ENCODE peak calls at places on chromosomes 2 and 18, in nine cellular contexts. F, Q, P, D, X, L, C, B and E are unnamed samples.

GRCh38 chr2:33859791-33860461 is 260.8 kb upstream of the FAM98A start:
- DNase-seq in F (no peak), Q (no peak), P (no peak), D (peak), X (no peak), L (peak), C (no peak), B (no peak), E (no peak)

GRCh38 chr2:222423186-222423585 is 1.2 kb upstream of the SGPP2 start:
- DNase-seq in F (no peak), Q (no peak), P (no peak), D (no peak), X (no peak), L (no peak), C (no peak), B (no peak), E (no peak)

GRCh38 chr2:166451451-166451850 is 42.6 kb downstream of the SCN7A start:
- DNase-seq in F (no peak), Q (no peak), P (peak), D (no peak), X (no peak), L (no peak), C (no peak), B (no peak), E (peak)

GRCh38 chr2:67823726-67824125 is 239.1 kb downstream of the C1D start:
- DNase-seq in F (no peak), Q (no peak), P (no peak), D (no peak), X (no peak), L (no peak), C (no peak), B (no peak), E (no peak)

GRCh38 chr2:85972355-85972754 is 83.6 kb upstream of the ST3GAL5 start:
- DNase-seq in F (no peak), Q (no peak), P (no peak), D (no peak), X (no peak), L (no peak), C (no peak), B (no peak), E (no peak)

GRCh38 chr2:15770606-15771005 is 169.7 kb upstream of the MYCN start:
- DNase-seq in F (no peak), Q (no peak), P (no peak), D (no peak), X (no peak), L (no peak), C (no peak), B (no peak), E (no peak)

GRCh38 chr2:230643576-230644291 is 68.9 kb upstream of the CAB39 start:
- DNase-seq in F (peak), Q (peak), P (no peak), D (peak), X (no peak), L (no peak), C (no peak), B (peak), E (no peak)

GRCh38 chr2:61988462-61989366 is 83.2 kb downstream of the COMMD1 start:
- DNase-seq in F (peak), Q (no peak), P (peak), D (no peak), X (no peak), L (no peak), C (no peak), B (no peak), E (peak)

GRCh38 chr2:15640784-15641183 is 49.1 kb downstream of the DDX1 start:
- DNase-seq in F (no peak), Q (no peak), P (no peak), D (no peak), X (no peak), L (no peak), C (no peak), B (no peak), E (no peak)

GRCh38 chr2:197011777-197012641 is 85.5 kb upstream of the PGAP1 start:
- DNase-seq in F (peak), Q (no peak), P (peak), D (no peak), X (no peak), L (peak), C (peak), B (peak), E (no peak)

GRCh38 chr2:158890296-158890905 is 78.0 kb upstream of the TANC1 start:
- DNase-seq in F (no peak), Q (no peak), P (no peak), D (no peak), X (no peak), L (no peak), C (no peak), B (no peak), E (no peak)

GRCh38 chr2:44715671-44716077 is 225.8 kb upstream of the SIX3 start:
- DNase-seq in F (peak), Q (no peak), P (peak), D (no peak), X (no peak), L (peak), C (peak), B (peak), E (peak)

GRCh38 chr2:55311444-55311870 is 42.4 kb upstream of the MTIF2 start:
- DNase-seq in F (peak), Q (no peak), P (peak), D (peak), X (no peak), L (peak), C (peak), B (no peak), E (peak)

GRCh38 chr2:207338220-207338607 is 172.5 kb upstream of the KLF7 start:
- DNase-seq in F (no peak), Q (no peak), P (no peak), D (no peak), X (no peak), L (no peak), C (no peak), B (no peak), E (no peak)

GRCh38 chr18:76446321-76446720 is 48.7 kb downstream of the ZNF516 start:
- DNase-seq in F (no peak), Q (no peak), P (no peak), D (no peak), X (no peak), L (no peak), C (no peak), B (no peak), E (no peak)

GRCh38 chr2:235692671-235693171 is 198.9 kb downstream of the AGAP1 start:
- DNase-seq in F (no peak), Q (no peak), P (no peak), D (no peak), X (no peak), L (no peak), C (no peak), B (no peak), E (no peak)

GRCh38 chr2:10301946-10302478 is 692 bp upstream of the HPCAL1 start:
- DNase-seq in F (no peak), Q (no peak), P (no peak), D (peak), X (no peak), L (peak), C (no peak), B (no peak), E (no peak)

GRCh38 chr18:32998285-32998684 is 225.5 kb upstream of the KLHL14 start:
- DNase-seq in F (peak), Q (no peak), P (no peak), D (no peak), X (no peak), L (no peak), C (no peak), B (no peak), E (no peak)

GRCh38 chr2:220127311-220127710 is 499.9 kb downstream of the SLC4A3 start:
- DNase-seq in F (no peak), Q (no peak), P (no peak), D (no peak), X (no peak), L (no peak), C (peak), B (no peak), E (no peak)

GRCh38 chr18:61333271-61333745 is at the start of gene CDH20:
- DNase-seq in F (no peak), Q (no peak), P (no peak), D (no peak), X (no peak), L (peak), C (no peak), B (no peak), E (no peak)
- H3K4me3 ChIP-seq in F (no peak), Q (peak), P (peak), D (no peak), X (no peak), L (peak), C (no peak), B (peak), E (peak)

GRCh38 chr18:12751503-12751884 is 48.7 kb downstream of the PSMG2 start:
- DNase-seq in F (no peak), Q (no peak), P (no peak), D (no peak), X (no peak), L (no peak), C (no peak), B (no peak), E (no peak)

GRCh38 chr18:12749136-12749535 is 46.3 kb downstream of the PSMG2 start:
- DNase-seq in F (no peak), Q (no peak), P (no peak), D (no peak), X (no peak), L (no peak), C (no peak), B (no peak), E (no peak)

GRCh38 chr18:12748671-12749070 is 45.8 kb downstream of the PSMG2 start:
- DNase-seq in F (no peak), Q (no peak), P (peak), D (no peak), X (no peak), L (no peak), C (no peak), B (no peak), E (no peak)

GRCh38 chr18:12750708-12751502 is 48.1 kb downstream of the PSMG2 start:
- DNase-seq in F (no peak), Q (no peak), P (no peak), D (no peak), X (no peak), L (no peak), C (no peak), B (no peak), E (no peak)

DNA sequence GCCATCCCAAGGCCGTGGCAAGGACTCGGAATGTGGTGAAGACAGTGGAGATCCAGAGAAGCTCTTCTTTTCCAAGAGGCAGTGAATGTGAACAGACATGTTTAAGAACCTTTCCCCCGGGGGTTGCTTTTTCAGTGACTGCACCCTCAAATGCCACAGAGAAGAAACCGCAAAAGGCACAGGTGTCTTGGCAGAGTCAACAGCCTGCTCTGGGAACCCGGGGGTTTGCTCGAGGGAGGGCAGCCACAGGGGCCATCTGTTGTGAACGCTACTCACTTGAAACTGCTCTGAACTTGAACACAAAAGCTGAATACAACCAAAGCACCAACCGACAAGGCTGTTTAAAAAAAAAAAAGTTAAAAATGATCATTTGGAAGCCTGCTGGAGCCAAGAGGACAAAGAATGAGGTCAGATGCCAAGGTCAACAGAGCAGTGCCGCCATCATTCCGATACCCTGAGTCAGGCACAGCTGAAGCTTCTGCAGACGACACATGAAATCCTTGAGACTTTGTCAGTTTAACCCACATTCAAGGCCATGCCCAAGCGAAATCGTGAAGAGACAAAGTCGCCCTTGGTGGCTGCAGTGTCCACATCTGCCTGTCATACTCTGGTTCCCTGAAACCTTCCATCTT is 47.4 kb downstream of the PSMG2 start:
- DNase-seq in F (peak), Q (no peak), P (no peak), D (peak), X (no peak), L (no peak), C (no peak), B (no peak), E (peak)
- TF ChIP-seq CTCF in F (no peak), Q (no peak), P (no peak), D (no peak), X (no peak), L (no peak), C (no peak), B (no peak), E (no peak)

DNA sequence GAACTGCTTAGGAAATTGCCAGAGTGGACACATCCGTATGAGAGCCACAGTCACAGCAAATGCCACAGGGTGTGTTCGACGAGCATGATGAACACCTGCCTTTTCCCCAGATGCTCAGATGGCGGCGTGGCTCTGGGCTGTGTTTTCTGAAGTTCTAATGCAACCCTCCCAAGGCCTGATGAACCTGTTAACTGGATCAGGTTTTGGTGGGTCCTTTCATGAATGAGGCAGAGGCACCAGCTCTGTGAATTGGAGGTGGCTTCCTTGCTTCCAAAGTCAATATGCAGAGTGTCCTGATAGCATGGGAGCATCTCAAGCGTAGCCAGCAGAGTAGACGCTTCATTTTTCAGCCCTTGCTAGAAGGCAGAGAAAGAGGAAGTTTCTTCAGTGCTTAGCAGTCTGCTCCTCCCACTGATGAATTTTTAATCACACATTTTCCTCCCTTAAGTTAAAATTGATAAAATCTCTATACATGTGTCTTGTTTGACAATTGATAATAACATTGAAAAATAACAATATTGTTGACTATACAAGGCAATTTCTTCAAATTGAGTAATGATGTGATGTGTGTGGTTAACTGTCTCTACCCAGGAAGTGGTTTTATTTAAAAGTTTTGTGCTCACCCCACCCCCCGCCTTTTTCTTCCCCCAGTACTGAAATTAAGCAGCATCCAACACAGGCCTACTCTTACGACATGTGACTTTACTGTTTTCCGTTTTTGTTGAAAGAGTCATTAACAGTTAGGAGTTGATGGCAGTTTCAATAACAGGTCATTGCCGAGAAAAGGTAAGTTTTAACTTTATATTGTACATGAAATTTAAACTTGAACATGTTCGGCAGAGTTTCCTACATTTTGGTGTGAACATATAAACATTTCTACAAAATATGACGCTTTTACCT is at the start of gene ARHGAP15:
- DNase-seq in F (peak), Q (no peak), P (no peak), D (peak), X (no peak), L (no peak), C (no peak), B (peak), E (no peak)
- H3K4me3 ChIP-seq in F (peak), Q (no peak), P (no peak), D (peak), X (no peak), L (no peak), C (no peak), B (peak), E (no peak)

GRCh38 chr2:68901561-68901960 is 30.4 kb upstream of the BMP10 start:
- DNase-seq in F (no peak), Q (no peak), P (no peak), D (no peak), X (no peak), L (no peak), C (no peak), B (no peak), E (no peak)

GRCh38 chr2:68905116-68905515 is 33.9 kb upstream of the BMP10 start:
- DNase-seq in F (no peak), Q (no peak), P (no peak), D (no peak), X (no peak), L (no peak), C (peak), B (no peak), E (no peak)

GRCh38 chr2:68900496-68901198 is 29.4 kb upstream of the BMP10 start:
- DNase-seq in F (peak), Q (no peak), P (peak), D (no peak), X (no peak), L (no peak), C (no peak), B (no peak), E (no peak)

GRCh38 chr2:68901199-68901515 is 30.0 kb upstream of the BMP10 start:
- DNase-seq in F (peak), Q (no peak), P (peak), D (no peak), X (no peak), L (peak), C (peak), B (no peak), E (peak)
- TF ChIP-seq CTCF in F (peak), Q (no peak), P (peak), D (peak), X (no peak), L (peak), C (peak), B (no peak), E (peak)

DNA sequence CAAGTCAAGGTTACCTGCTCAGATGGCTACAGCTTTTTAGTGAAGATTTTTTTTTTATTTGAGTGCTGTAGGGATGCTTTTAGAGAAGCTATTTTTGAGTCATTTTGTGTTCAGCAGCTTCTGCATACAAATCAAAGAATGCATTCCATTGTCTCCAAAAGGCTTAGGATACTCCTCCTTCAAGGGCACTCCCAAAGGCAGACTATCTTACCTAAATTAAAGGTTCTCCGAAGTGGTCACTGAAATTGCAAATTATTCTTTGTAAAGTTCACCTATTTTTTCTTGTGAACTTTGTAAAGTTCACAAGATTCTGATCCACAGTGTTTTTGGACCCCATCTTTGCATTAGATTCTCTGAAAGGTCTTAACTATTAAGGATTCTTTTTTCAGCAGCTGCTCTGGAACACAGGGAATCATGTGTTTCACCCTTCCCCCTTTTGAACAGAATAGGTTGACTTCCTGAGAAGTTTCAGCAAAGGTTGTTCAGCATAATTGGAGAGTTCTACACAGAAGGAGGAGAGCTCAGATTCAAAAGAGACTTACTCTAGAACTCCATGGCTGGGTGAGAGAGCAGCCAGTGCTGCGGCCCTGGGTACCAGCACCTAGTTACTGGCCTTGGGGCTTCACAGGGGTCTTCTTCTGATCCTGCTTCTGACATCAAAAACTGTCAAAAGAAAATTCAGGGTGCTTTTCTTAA is 14.5 kb downstream of the CLIP4 start:
- DNase-seq in F (peak), Q (no peak), P (peak), D (no peak), X (no peak), L (peak), C (peak), B (no peak), E (peak)
- H3K4me3 ChIP-seq in F (no peak), Q (no peak), P (no peak), D (peak), X (no peak), L (no peak), C (peak), B (no peak), E (no peak)

GRCh38 chr18:9739516-9739915 is 31.4 kb downstream of the RAB31 start:
- DNase-seq in F (no peak), Q (no peak), P (no peak), D (no peak), X (no peak), L (no peak), C (no peak), B (no peak), E (no peak)
- TF ChIP-seq CTCF in F (no peak), Q (no peak), P (peak), D (no peak), X (no peak), L (no peak), C (no peak), B (no peak), E (no peak)

GRCh38 chr2:149587220-149587949 is at the start of gene MMADHC:
- DNase-seq in F (peak), Q (peak), P (peak), D (peak), X (peak), L (peak), C (peak), B (peak), E (peak)

GRCh38 chr2:149586898-149587219 is 716 bp downstream of the MMADHC start:
- DNase-seq in F (no peak), Q (no peak), P (no peak), D (no peak), X (no peak), L (no peak), C (no peak), B (no peak), E (no peak)

GRCh38 chr2:149586063-149586462 is 1.5 kb downstream of the MMADHC start:
- DNase-seq in F (no peak), Q (no peak), P (no peak), D (no peak), X (no peak), L (no peak), C (no peak), B (no peak), E (no peak)

GRCh38 chr2:149585317-149585885 is 2.2 kb downstream of the MMADHC start:
- DNase-seq in F (no peak), Q (no peak), P (no peak), D (no peak), X (no peak), L (no peak), C (no peak), B (no peak), E (no peak)

GRCh38 chr2:149587950-149588487 is 444 bp upstream of the MMADHC start:
- DNase-seq in F (no peak), Q (no peak), P (no peak), D (no peak), X (no peak), L (peak), C (no peak), B (no peak), E (no peak)
- H3K4me3 ChIP-seq in F (peak), Q (peak), P (peak), D (peak), X (peak), L (peak), C (peak), B (peak), E (peak)

GRCh38 chr2:214960677-214961076 is 151.2 kb upstream of the BARD1 start:
- DNase-seq in F (no peak), Q (no peak), P (peak), D (no peak), X (no peak), L (peak), C (peak), B (no peak), E (no peak)
- TF ChIP-seq CTCF in F (no peak), Q (no peak), P (peak), D (peak), X (no peak), L (peak), C (peak), B (no peak), E (no peak)